ENCODE peak calls at places on chromosomes 2 and 18, in six cellular contexts. I, P, N, M, S and V are unnamed samples.

GRCh38 chr2:39913648-39914456 is 134.8 kb upstream of the THUMPD2 start:
- DNase-seq in I (no peak), P (peak; percentile 76), N (peak; percentile 84), M (no peak), S (no peak), V (no peak)

GRCh38 chr2:224778474-224778877 is 62.3 kb upstream of the CCDC195 start:
- DNase-seq in I (peak; percentile 32), P (peak; percentile 58), N (peak; percentile 78), M (peak; percentile 49), S (no peak), V (peak; percentile 32)

GRCh38 chr2:101790856-101791255 is 93.3 kb downstream of the MAP4K4 start:
- DNase-seq in I (no peak), P (peak; percentile 72), N (peak; percentile 61), M (no peak), S (no peak), V (no peak)

GRCh38 chr2:175282300-175282699 is 100.8 kb upstream of the ATP5MC3 start:
- DNase-seq in I (no peak), P (peak; percentile 40), N (peak; percentile 47), M (no peak), S (no peak), V (no peak)

GRCh38 chr2:150542172-150542571 is 54.7 kb upstream of the RND3 start:
- DNase-seq in I (no peak), P (no peak), N (no peak), M (no peak), S (no peak), V (no peak)

GRCh38 chr2:16739778-16740581 is 74.3 kb upstream of the CYRIA start:
- DNase-seq in I (peak; percentile 88), P (no peak), N (no peak), M (no peak), S (no peak), V (no peak)

GRCh38 chr18:58097127-58097906 is 53.3 kb downstream of the NEDD4L start:
- DNase-seq in I (peak; percentile 52), P (no peak), N (peak; percentile 31), M (no peak), S (no peak), V (no peak)

GRCh38 chr2:102841107-102841840 is 79.4 kb downstream of the TMEM182 start:
- DNase-seq in I (peak; percentile 48), P (peak; percentile 61), N (peak; percentile 45), M (no peak), S (peak; percentile 20), V (no peak)

GRCh38 chr2:225002039-225002655 is 40.1 kb downstream of the DOCK10 start:
- DNase-seq in I (peak; percentile 35), P (peak; percentile 82), N (peak; percentile 78), M (peak; percentile 65), S (no peak), V (peak; percentile 50)

GRCh38 chr18:69081846-69082245 is 284.0 kb downstream of the CCDC102B start:
- DNase-seq in I (no peak), P (no peak), N (no peak), M (no peak), S (no peak), V (no peak)

GRCh38 chr2:185700883-185701282 is 37.7 kb upstream of the FSIP2 start:
- DNase-seq in I (no peak), P (peak; percentile 0), N (no peak), M (no peak), S (no peak), V (no peak)

GRCh38 chr18:49090901-49091300 is 140.1 kb upstream of the SMAD7 start:
- DNase-seq in I (no peak), P (no peak), N (no peak), M (no peak), S (no peak), V (no peak)

GRCh38 chr2:209208211-209208610 is 215.6 kb upstream of the MAP2 start:
- DNase-seq in I (peak; percentile 72), P (peak; percentile 2), N (no peak), M (no peak), S (no peak), V (no peak)

GRCh38 chr2:207133862-207134519 is 31.8 kb downstream of the KLF7 start:
- DNase-seq in I (peak; percentile 55), P (peak; percentile 85), N (peak; percentile 93), M (no peak), S (no peak), V (no peak)

GRCh38 chr2:65070172-65070830 is 14.1 kb downstream of the CEP68 start:
- DNase-seq in I (no peak), P (peak; percentile 58), N (peak; percentile 38), M (no peak), S (no peak), V (no peak)

GRCh38 chr2:174485763-174486613 is 841 bp downstream of the GPR155 start:
- DNase-seq in I (peak; percentile 53), P (peak; percentile 69), N (peak; percentile 24), M (peak; percentile 32), S (peak; percentile 53), V (peak; percentile 25)

GRCh38 chr2:172226244-172227061 is 123.8 kb upstream of the DLX2 start:
- DNase-seq in I (peak; percentile 66), P (no peak), N (no peak), M (no peak), S (no peak), V (no peak)